ENCODE peak calls at places on chromosomes 5 and 9, in six cellular contexts. One of them, this sample, is unnamed.

GRCh38 chr9:4170231-4170630 is 129.6 kb downstream of the GLIS3 start:
- DNase-seq in PC-9: no peak
- DNase-seq in HCT116: no peak
- DNase-seq in IMR-90: no peak
- DNase-seq in H9: no peak
- DNase-seq in SK-N-SH: no peak
- DNase-seq in this sample: no peak

GRCh38 chr5:187617-188451 is 3.5 kb upstream of the LRRC14B start:
- DNase-seq in PC-9: no peak
- DNase-seq in HCT116: no peak
- DNase-seq in IMR-90: no peak
- DNase-seq in H9: no peak
- DNase-seq in SK-N-SH: no peak
- DNase-seq in this sample: no peak

GRCh38 chr9:130933114-130934046 is 5.7 kb downstream of the FIBCD1 start:
- DNase-seq in PC-9: peak
- DNase-seq in HCT116: no peak
- DNase-seq in IMR-90: peak
- DNase-seq in H9: no peak
- DNase-seq in SK-N-SH: no peak
- DNase-seq in this sample: no peak

GRCh38 chr9:109031241-109031640 is 17.9 kb upstream of the CTNNAL1 start:
- DNase-seq in PC-9: no peak
- DNase-seq in HCT116: no peak
- DNase-seq in IMR-90: peak
- DNase-seq in H9: no peak
- DNase-seq in SK-N-SH: no peak
- DNase-seq in this sample: no peak

GRCh38 chr5:141692919-141693848 is 11.2 kb upstream of the ARAP3 start:
- DNase-seq in PC-9: peak
- DNase-seq in HCT116: no peak
- DNase-seq in IMR-90: peak
- DNase-seq in H9: no peak
- DNase-seq in SK-N-SH: no peak
- DNase-seq in this sample: no peak

GRCh38 chr9:72129271-72130156 is 19.7 kb upstream of the GDA start:
- DNase-seq in PC-9: peak
- DNase-seq in HCT116: no peak
- DNase-seq in IMR-90: no peak
- DNase-seq in H9: no peak
- DNase-seq in SK-N-SH: no peak
- DNase-seq in this sample: no peak

GRCh38 chr9:108093773-108094675 is 604.5 kb upstream of the KLF4 start:
- DNase-seq in PC-9: peak
- DNase-seq in HCT116: peak
- DNase-seq in IMR-90: no peak
- DNase-seq in H9: no peak
- DNase-seq in SK-N-SH: no peak
- DNase-seq in this sample: no peak

GRCh38 chr5:141825836-141826560 is 52.2 kb downstream of the PCDH1 start:
- DNase-seq in PC-9: no peak
- DNase-seq in HCT116: no peak
- DNase-seq in IMR-90: no peak
- DNase-seq in H9: peak
- DNase-seq in SK-N-SH: peak
- DNase-seq in this sample: peak

GRCh38 chr5:59450245-59450644 is 443.3 kb downstream of the PDE4D start:
- DNase-seq in PC-9: no peak
- DNase-seq in HCT116: no peak
- DNase-seq in IMR-90: no peak
- DNase-seq in H9: no peak
- DNase-seq in SK-N-SH: no peak
- DNase-seq in this sample: no peak

GRCh38 chr5:14436801-14437542 is 144.6 kb upstream of the OTULINL start:
- DNase-seq in PC-9: no peak
- DNase-seq in HCT116: no peak
- DNase-seq in IMR-90: no peak
- DNase-seq in H9: no peak
- DNase-seq in SK-N-SH: no peak
- DNase-seq in this sample: no peak

GRCh38 chr5:148702019-148702596 is 47.8 kb upstream of the HTR4 start:
- DNase-seq in PC-9: no peak
- DNase-seq in HCT116: no peak
- DNase-seq in IMR-90: no peak
- DNase-seq in H9: no peak
- DNase-seq in SK-N-SH: no peak
- DNase-seq in this sample: no peak

GRCh38 chr5:100676807-100677631 is 141.8 kb downstream of the FAM174A start:
- DNase-seq in PC-9: no peak
- DNase-seq in HCT116: no peak
- DNase-seq in IMR-90: peak
- DNase-seq in H9: no peak
- DNase-seq in SK-N-SH: no peak
- DNase-seq in this sample: no peak

GRCh38 chr9:76472925-76473324 is 13.9 kb downstream of the GCNT1 start:
- DNase-seq in PC-9: no peak
- DNase-seq in HCT116: no peak
- DNase-seq in IMR-90: no peak
- DNase-seq in H9: no peak
- DNase-seq in SK-N-SH: no peak
- DNase-seq in this sample: no peak

GRCh38 chr5:135743684-135744083 is 90.8 kb upstream of the SLC25A48 start:
- DNase-seq in PC-9: no peak
- DNase-seq in HCT116: no peak
- DNase-seq in IMR-90: no peak
- DNase-seq in H9: no peak
- DNase-seq in SK-N-SH: peak
- DNase-seq in this sample: no peak

GRCh38 chr5:56440871-56441740 is 208.0 kb upstream of the ANKRD55 start:
- DNase-seq in PC-9: peak
- DNase-seq in HCT116: no peak
- DNase-seq in IMR-90: peak
- DNase-seq in H9: no peak
- DNase-seq in SK-N-SH: no peak
- DNase-seq in this sample: no peak
- H2AFZ ChIP-seq in PC-9: peak
- H2AFZ ChIP-seq in HCT116: no peak
- H2AFZ ChIP-seq in IMR-90: peak
- H2AFZ ChIP-seq in H9: no peak
- H2AFZ ChIP-seq in SK-N-SH: no peak
- H2AFZ ChIP-seq in this sample: no peak

DNA sequence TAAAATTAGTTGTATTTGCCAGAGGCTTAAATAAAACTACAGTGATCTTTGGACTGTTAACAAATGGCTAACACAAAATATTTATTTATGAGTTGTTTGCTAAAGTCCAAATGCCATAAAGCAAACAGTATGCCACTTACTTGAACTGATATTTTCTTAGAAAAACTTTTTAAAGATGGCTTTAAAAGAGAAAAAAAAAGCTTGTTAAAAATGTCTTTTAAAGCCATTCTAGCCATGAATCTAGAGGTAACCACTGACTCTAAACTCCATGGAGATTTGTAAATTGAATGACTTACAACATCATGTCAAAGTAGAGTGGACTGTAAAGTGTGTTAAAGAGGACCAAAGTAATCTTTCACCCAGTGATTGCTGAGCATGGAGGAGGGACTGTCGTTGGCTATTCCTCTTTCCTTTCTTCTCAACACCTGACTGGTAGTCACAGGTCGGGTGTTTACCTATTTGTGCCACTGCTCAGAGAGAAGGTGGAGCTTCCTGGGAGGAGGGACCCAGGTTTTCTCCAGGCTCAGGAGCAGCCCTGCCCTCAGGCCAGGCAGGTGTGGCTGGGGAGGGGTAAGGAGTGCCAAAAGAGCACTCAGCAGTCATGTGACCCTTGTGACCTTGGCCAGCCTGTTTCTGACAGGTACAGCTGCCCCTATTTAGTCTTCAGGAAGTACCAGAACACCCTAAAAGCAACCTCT is 69.1 kb upstream of the TJP2 start:
- DNase-seq in PC-9: peak
- DNase-seq in HCT116: peak
- DNase-seq in IMR-90: no peak
- DNase-seq in H9: peak
- DNase-seq in SK-N-SH: no peak
- DNase-seq in this sample: peak
- H2AFZ ChIP-seq in PC-9: no peak
- H2AFZ ChIP-seq in HCT116: no peak
- H2AFZ ChIP-seq in IMR-90: no peak
- H2AFZ ChIP-seq in H9: no peak
- H2AFZ ChIP-seq in SK-N-SH: no peak
- H2AFZ ChIP-seq in this sample: peak

GRCh38 chr5:168291961-168292782 is 727 bp downstream of the WWC1 start:
- DNase-seq in PC-9: no peak
- DNase-seq in HCT116: no peak
- DNase-seq in IMR-90: peak
- DNase-seq in H9: peak
- DNase-seq in SK-N-SH: peak
- DNase-seq in this sample: peak
- H2AFZ ChIP-seq in PC-9: peak
- H2AFZ ChIP-seq in HCT116: no peak
- H2AFZ ChIP-seq in IMR-90: peak
- H2AFZ ChIP-seq in H9: no peak
- H2AFZ ChIP-seq in SK-N-SH: peak
- H2AFZ ChIP-seq in this sample: peak

GRCh38 chr5:67494186-67494842 is 297.7 kb upstream of the CD180 start:
- DNase-seq in PC-9: no peak
- DNase-seq in HCT116: no peak
- DNase-seq in IMR-90: no peak
- DNase-seq in H9: no peak
- DNase-seq in SK-N-SH: no peak
- DNase-seq in this sample: no peak

GRCh38 chr5:67487862-67488261 is 291.3 kb upstream of the CD180 start:
- DNase-seq in PC-9: no peak
- DNase-seq in HCT116: no peak
- DNase-seq in IMR-90: no peak
- DNase-seq in H9: no peak
- DNase-seq in SK-N-SH: no peak
- DNase-seq in this sample: no peak

GRCh38 chr5:67493676-67494075 is 297.1 kb upstream of the CD180 start:
- DNase-seq in PC-9: no peak
- DNase-seq in HCT116: peak
- DNase-seq in IMR-90: no peak
- DNase-seq in H9: peak
- DNase-seq in SK-N-SH: peak
- DNase-seq in this sample: no peak

GRCh38 chr5:67495072-67495471 is 298.5 kb upstream of the CD180 start:
- DNase-seq in PC-9: no peak
- DNase-seq in HCT116: no peak
- DNase-seq in IMR-90: no peak
- DNase-seq in H9: no peak
- DNase-seq in SK-N-SH: no peak
- DNase-seq in this sample: no peak

GRCh38 chr5:67490543-67491321 is 294.1 kb upstream of the CD180 start:
- DNase-seq in PC-9: no peak
- DNase-seq in HCT116: no peak
- DNase-seq in IMR-90: no peak
- DNase-seq in H9: no peak
- DNase-seq in SK-N-SH: no peak
- DNase-seq in this sample: no peak
- H2AFZ ChIP-seq in PC-9: no peak
- H2AFZ ChIP-seq in HCT116: no peak
- H2AFZ ChIP-seq in IMR-90: no peak
- H2AFZ ChIP-seq in H9: no peak
- H2AFZ ChIP-seq in SK-N-SH: no peak
- H2AFZ ChIP-seq in this sample: no peak

DNA sequence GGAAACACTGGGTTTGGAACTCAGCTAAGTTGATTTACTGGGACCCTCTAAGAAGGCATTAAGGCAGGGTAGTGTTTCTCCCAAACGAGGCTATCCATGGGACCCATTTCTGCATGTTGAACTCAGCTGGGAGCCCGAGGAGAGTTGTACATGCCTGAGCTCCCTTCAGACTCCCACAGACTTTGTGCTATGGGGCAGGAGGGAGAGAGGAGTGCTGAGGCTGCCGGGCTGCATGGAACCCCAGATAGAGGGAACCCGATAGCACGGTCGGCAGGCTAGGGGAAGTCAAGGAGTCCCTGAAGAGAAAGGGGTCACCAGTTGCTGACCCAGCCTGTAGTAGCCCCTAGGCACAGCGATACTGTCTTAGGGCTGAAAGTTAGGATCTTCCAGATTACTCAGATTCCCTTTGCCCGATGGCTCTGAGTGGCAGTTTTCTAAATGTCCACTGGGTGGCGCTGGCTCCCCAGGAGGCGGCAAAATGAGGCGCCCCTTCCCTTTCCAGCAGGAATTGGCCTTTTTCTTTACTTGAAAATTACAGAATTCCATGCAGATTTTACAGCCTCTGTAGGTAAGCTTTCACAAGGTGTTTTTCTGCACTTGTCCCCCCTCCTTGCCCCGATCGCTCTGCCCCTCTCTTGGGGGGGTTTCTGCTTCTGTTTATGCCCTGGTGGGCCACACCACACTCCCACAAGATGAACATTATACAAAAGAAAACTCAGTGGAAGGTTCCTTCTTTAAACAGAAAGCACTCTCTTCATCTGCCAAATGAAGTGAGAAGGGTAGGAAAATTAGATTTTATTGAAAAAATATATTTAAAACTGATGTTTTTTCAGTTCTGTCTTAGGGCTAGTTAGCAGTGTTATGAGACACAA is 17.8 kb downstream of the NANS start:
- DNase-seq in PC-9: peak
- DNase-seq in HCT116: no peak
- DNase-seq in IMR-90: peak
- DNase-seq in H9: peak
- DNase-seq in SK-N-SH: peak
- DNase-seq in this sample: peak
- H2AFZ ChIP-seq in PC-9: no peak
- H2AFZ ChIP-seq in HCT116: no peak
- H2AFZ ChIP-seq in IMR-90: peak
- H2AFZ ChIP-seq in H9: no peak
- H2AFZ ChIP-seq in SK-N-SH: peak
- H2AFZ ChIP-seq in this sample: no peak

This sample was measured in MM.1S.